ENCODE peak calls at places on chromosomes 4 and X, in nine cellular contexts. C is activated CD4-positive, CD25-positive, alpha-beta regulatory T cell treated with anti-CD3 and anti-CD28 coated beads, Interleukin-2, amount 50 U/mL, for 72 hours; W is BJ; L is A172; M is HEK293T; N is mucosa of descending colon; G is kidney epithelial cell; Q is Caco-2; E is activated naive CD4-positive, alpha-beta T cell. O is an unnamed sample.

GRCh38 chr4:37765741-37766140 is 60.7 kb upstream of the PGM2 start:
- DNase-seq in Q (peak), L (peak), G (no peak), W (no peak), E (no peak), N (no peak), M (no peak), C (no peak), O (no peak)

GRCh38 chr4:184355857-184356256 is 118.5 kb downstream of the IRF2 start:
- DNase-seq in M (no peak), Q (no peak), C (no peak), W (no peak), L (no peak), G (no peak), E (no peak), N (no peak), O (no peak)

GRCh38 chr4:97493815-97494518 is 649.3 kb downstream of the STPG2 start:
- DNase-seq in M (no peak), C (no peak), E (no peak), Q (no peak), W (no peak), G (no peak), L (peak), N (no peak), O (no peak)

GRCh38 chr4:139628184-139629012 is 37.2 kb upstream of the MGST2 start:
- DNase-seq in W (no peak), C (no peak), Q (no peak), M (no peak), E (no peak), G (no peak), L (no peak), N (peak), O (no peak)

GRCh38 chr4:100493756-100494155 is 24.1 kb downstream of the EMCN start:
- DNase-seq in Q (no peak), N (no peak), M (no peak), L (peak), W (no peak), G (no peak), C (no peak), E (no peak), O (no peak)

GRCh38 chrX:50098749-50099148 is 102.1 kb downstream of the AKAP4 start:
- DNase-seq in C (no peak), L (no peak), E (no peak), Q (no peak), W (no peak), N (no peak), M (no peak), G (no peak), O (no peak)

GRCh38 chr4:154073107-154073817 is 284.4 kb upstream of the SFRP2 start:
- DNase-seq in W (peak), G (peak), Q (no peak), C (no peak), E (no peak), L (peak), M (no peak), N (no peak), O (no peak)

GRCh38 chrX:1545776-1546408 is 8.9 kb upstream of the P2RY8 start:
- DNase-seq in N (no peak), Q (no peak), M (no peak), G (no peak), W (no peak), C (peak), E (no peak), L (no peak), O (no peak)

GRCh38 chr4:174423257-174423944 is 98.9 kb downstream of the HPGD start:
- DNase-seq in N (no peak), C (no peak), G (peak), E (no peak), L (peak), W (no peak), Q (no peak), M (no peak), O (no peak)

GRCh38 chrX:109448539-109448938 is 33.3 kb downstream of the GUCY2F start:
- DNase-seq in W (no peak), C (no peak), Q (no peak), E (no peak), G (no peak), M (no peak), L (no peak), N (no peak), O (no peak)

GRCh38 chrX:32293962-32294708 is 917.2 kb downstream of the DMD start:
- DNase-seq in Q (no peak), C (no peak), L (no peak), M (no peak), E (no peak), N (no peak), G (no peak), W (no peak), O (no peak)

GRCh38 chrX:120732461-120732860 is 102.6 kb upstream of the C1GALT1C1 start:
- DNase-seq in E (no peak), N (no peak), M (no peak), G (no peak), L (no peak), W (no peak), Q (no peak), C (no peak), O (no peak)

GRCh38 chr4:85682391-85682790 is 207.4 kb downstream of the ARHGAP24 start:
- DNase-seq in W (no peak), M (no peak), C (no peak), Q (no peak), N (no peak), G (no peak), E (no peak), L (no peak), O (no peak)

GRCh38 chr4:80202784-80203553 is 5.7 kb downstream of the PRDM8 start:
- DNase-seq in N (peak), C (peak), E (no peak), W (no peak), Q (peak), M (no peak), L (no peak), G (no peak), O (no peak)

GRCh38 chrX:68163446-68163845 is 269.8 kb downstream of the OPHN1 start:
- DNase-seq in N (no peak), M (no peak), G (no peak), Q (no peak), L (peak), E (no peak), W (no peak), C (no peak), O (no peak)

GRCh38 chrX:104013606-104014005 is at the start of gene H2BW1:
- DNase-seq in E (no peak), Q (no peak), N (no peak), L (no peak), M (no peak), C (no peak), G (no peak), W (no peak), O (no peak)

O was measured in SK-N-DZ.